ENCODE peak calls at places on chromosome 18, in ten cellular contexts. One of them, this sample, is unnamed.

GRCh38 chr18:3855961-3856360 is 406.0 kb downstream of the TGIF1 start:
- DNase-seq in ovary: no peak
- DNase-seq in heart left ventricle: no peak
- DNase-seq in HepG2: no peak
- DNase-seq in A549: no peak
- DNase-seq in uterus: no peak
- DNase-seq in IMR-90: no peak
- DNase-seq in spleen: no peak
- DNase-seq in tibial nerve: no peak
- DNase-seq in NB4: no peak
- DNase-seq in this sample: no peak

GRCh38 chr18:22564036-22564435 is 146.3 kb upstream of the CTAGE1 start:
- DNase-seq in HepG2: no peak
- DNase-seq in heart left ventricle: no peak
- DNase-seq in IMR-90: peak
- DNase-seq in tibial nerve: no peak
- DNase-seq in ovary: no peak
- DNase-seq in uterus: no peak
- DNase-seq in spleen: no peak
- DNase-seq in A549: no peak
- DNase-seq in NB4: no peak
- DNase-seq in this sample: no peak

GRCh38 chr18:56210466-56210865 is 427.9 kb downstream of the TXNL1 start:
- DNase-seq in spleen: no peak
- DNase-seq in ovary: no peak
- DNase-seq in A549: no peak
- DNase-seq in NB4: no peak
- DNase-seq in uterus: no peak
- DNase-seq in heart left ventricle: no peak
- DNase-seq in HepG2: no peak
- DNase-seq in tibial nerve: no peak
- DNase-seq in IMR-90: no peak
- DNase-seq in this sample: no peak

GRCh38 chr18:50080932-50081560 is 113.9 kb downstream of the MYO5B start:
- DNase-seq in heart left ventricle: no peak
- DNase-seq in HepG2: peak
- DNase-seq in NB4: no peak
- DNase-seq in tibial nerve: no peak
- DNase-seq in A549: no peak
- DNase-seq in IMR-90: no peak
- DNase-seq in ovary: no peak
- DNase-seq in spleen: no peak
- DNase-seq in uterus: no peak
- DNase-seq in this sample: no peak

GRCh38 chr18:34222396-34223163 is 2.1 kb downstream of the NOL4 start:
- DNase-seq in HepG2: no peak
- DNase-seq in A549: no peak
- DNase-seq in NB4: no peak
- DNase-seq in ovary: no peak
- DNase-seq in tibial nerve: no peak
- DNase-seq in spleen: peak
- DNase-seq in IMR-90: no peak
- DNase-seq in heart left ventricle: peak
- DNase-seq in uterus: no peak
- DNase-seq in this sample: no peak

GRCh38 chr18:3448845-3449701 is 899 bp upstream of the TGIF1 start:
- DNase-seq in uterus: peak
- DNase-seq in A549: peak
- DNase-seq in HepG2: peak
- DNase-seq in ovary: peak
- DNase-seq in heart left ventricle: peak
- DNase-seq in NB4: peak
- DNase-seq in IMR-90: peak
- DNase-seq in spleen: peak
- DNase-seq in tibial nerve: peak
- DNase-seq in this sample: peak

GRCh38 chr18:697012-697411 is 15.4 kb downstream of the ENOSF1 start:
- DNase-seq in A549: no peak
- DNase-seq in spleen: no peak
- DNase-seq in ovary: no peak
- DNase-seq in heart left ventricle: no peak
- DNase-seq in tibial nerve: no peak
- DNase-seq in uterus: no peak
- DNase-seq in NB4: no peak
- DNase-seq in HepG2: no peak
- DNase-seq in IMR-90: no peak
- DNase-seq in this sample: no peak

GRCh38 chr18:25648724-25649260 is 296.8 kb upstream of the ZNF521 start:
- DNase-seq in ovary: no peak
- DNase-seq in A549: no peak
- DNase-seq in HepG2: no peak
- DNase-seq in IMR-90: peak
- DNase-seq in NB4: no peak
- DNase-seq in spleen: no peak
- DNase-seq in heart left ventricle: no peak
- DNase-seq in tibial nerve: no peak
- DNase-seq in uterus: no peak
- DNase-seq in this sample: no peak

GRCh38 chr18:54181856-54182612 is 42.4 kb downstream of the MBD2 start:
- DNase-seq in HepG2: no peak
- DNase-seq in ovary: no peak
- DNase-seq in spleen: no peak
- DNase-seq in IMR-90: peak
- DNase-seq in NB4: no peak
- DNase-seq in A549: no peak
- DNase-seq in tibial nerve: no peak
- DNase-seq in heart left ventricle: no peak
- DNase-seq in uterus: no peak
- DNase-seq in this sample: no peak

GRCh38 chr18:39959839-39960238 is 1995.2 kb upstream of the PIK3C3 start:
- DNase-seq in A549: no peak
- DNase-seq in tibial nerve: no peak
- DNase-seq in NB4: no peak
- DNase-seq in IMR-90: no peak
- DNase-seq in uterus: no peak
- DNase-seq in spleen: no peak
- DNase-seq in HepG2: no peak
- DNase-seq in heart left ventricle: no peak
- DNase-seq in ovary: no peak
- DNase-seq in this sample: no peak

GRCh38 chr18:59423251-59423650 is 64.2 kb upstream of the LMAN1 start:
- DNase-seq in HepG2: no peak
- DNase-seq in A549: no peak
- DNase-seq in NB4: no peak
- DNase-seq in heart left ventricle: no peak
- DNase-seq in spleen: no peak
- DNase-seq in uterus: no peak
- DNase-seq in IMR-90: peak
- DNase-seq in tibial nerve: no peak
- DNase-seq in ovary: no peak
- DNase-seq in this sample: no peak

GRCh38 chr18:51196116-51196810 is 1.2 kb downstream of the MEX3C start:
- DNase-seq in A549: no peak
- DNase-seq in uterus: peak
- DNase-seq in ovary: peak
- DNase-seq in heart left ventricle: peak
- DNase-seq in NB4: peak
- DNase-seq in IMR-90: peak
- DNase-seq in spleen: peak
- DNase-seq in tibial nerve: peak
- DNase-seq in HepG2: no peak
- DNase-seq in this sample: peak

GRCh38 chr18:62741118-62741566 is 25.8 kb downstream of the PHLPP1 start:
- DNase-seq in ovary: no peak
- DNase-seq in HepG2: peak
- DNase-seq in NB4: peak
- DNase-seq in tibial nerve: peak
- DNase-seq in uterus: peak
- DNase-seq in heart left ventricle: no peak
- DNase-seq in spleen: no peak
- DNase-seq in A549: peak
- DNase-seq in IMR-90: peak
- DNase-seq in this sample: peak

GRCh38 chr18:61502472-61502871 is 169.2 kb downstream of the CDH20 start:
- DNase-seq in uterus: peak
- DNase-seq in HepG2: peak
- DNase-seq in heart left ventricle: no peak
- DNase-seq in NB4: peak
- DNase-seq in A549: peak
- DNase-seq in tibial nerve: peak
- DNase-seq in ovary: no peak
- DNase-seq in IMR-90: peak
- DNase-seq in spleen: no peak
- DNase-seq in this sample: peak

GRCh38 chr18:61842146-61842545 is 50.7 kb downstream of the RNF152 start:
- DNase-seq in spleen: no peak
- DNase-seq in uterus: no peak
- DNase-seq in A549: no peak
- DNase-seq in HepG2: no peak
- DNase-seq in tibial nerve: no peak
- DNase-seq in IMR-90: no peak
- DNase-seq in ovary: no peak
- DNase-seq in heart left ventricle: no peak
- DNase-seq in NB4: no peak
- DNase-seq in this sample: no peak

DNA sequence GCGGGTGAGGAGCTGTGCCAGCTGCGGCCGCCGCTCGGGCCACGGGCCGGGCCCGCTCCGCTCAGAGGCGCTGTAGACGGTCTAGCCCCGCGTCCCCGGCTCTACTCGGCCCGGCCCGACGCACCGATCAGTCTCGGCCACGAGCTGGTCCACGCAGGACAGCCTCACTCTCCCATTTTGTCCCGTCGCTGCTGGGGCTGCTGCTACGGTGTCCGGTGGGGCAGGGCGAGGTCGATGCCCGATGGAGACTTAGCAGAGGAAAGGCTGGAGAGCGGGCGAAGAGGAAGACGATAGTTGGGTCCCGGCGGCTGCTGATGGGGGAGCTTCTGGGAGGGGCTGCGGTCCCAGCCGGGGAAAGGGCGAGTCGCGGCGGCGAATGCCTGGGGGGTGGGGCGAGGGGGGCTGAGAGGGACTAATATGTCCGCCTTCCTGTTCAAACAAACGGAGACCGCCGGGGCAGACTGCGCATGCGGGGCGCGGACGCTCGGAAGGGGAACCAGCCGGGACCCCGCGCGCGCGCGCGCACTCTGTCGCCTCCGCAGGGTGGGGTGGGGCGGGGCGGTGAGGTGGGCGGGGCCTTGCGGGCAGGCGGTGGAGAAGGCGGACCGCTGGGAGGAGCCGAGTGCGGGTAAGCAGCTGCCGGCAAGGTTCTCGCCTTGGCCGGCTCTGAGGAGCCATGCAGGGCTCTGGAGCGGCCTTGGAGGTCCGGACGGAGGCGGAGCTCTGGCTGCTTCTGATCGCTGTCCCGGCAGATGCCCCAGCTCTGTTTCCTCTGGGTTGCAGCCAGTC is at the start of gene ROCK1:
- DNase-seq in spleen: peak
- DNase-seq in ovary: peak
- DNase-seq in tibial nerve: peak
- DNase-seq in HepG2: peak
- DNase-seq in NB4: peak
- DNase-seq in uterus: peak
- DNase-seq in heart left ventricle: peak
- DNase-seq in A549: peak
- DNase-seq in IMR-90: peak
- DNase-seq in this sample: peak
- TF ChIP-seq POLR2A in spleen: peak
- TF ChIP-seq POLR2A in ovary: peak
- TF ChIP-seq POLR2A in tibial nerve: peak
- TF ChIP-seq POLR2A in HepG2: no peak
- TF ChIP-seq POLR2A in NB4: no peak
- TF ChIP-seq POLR2A in uterus: peak
- TF ChIP-seq POLR2A in heart left ventricle: no peak
- TF ChIP-seq POLR2A in A549: peak
- TF ChIP-seq POLR2A in IMR-90: peak
- TF ChIP-seq POLR2A in this sample: peak

DNA sequence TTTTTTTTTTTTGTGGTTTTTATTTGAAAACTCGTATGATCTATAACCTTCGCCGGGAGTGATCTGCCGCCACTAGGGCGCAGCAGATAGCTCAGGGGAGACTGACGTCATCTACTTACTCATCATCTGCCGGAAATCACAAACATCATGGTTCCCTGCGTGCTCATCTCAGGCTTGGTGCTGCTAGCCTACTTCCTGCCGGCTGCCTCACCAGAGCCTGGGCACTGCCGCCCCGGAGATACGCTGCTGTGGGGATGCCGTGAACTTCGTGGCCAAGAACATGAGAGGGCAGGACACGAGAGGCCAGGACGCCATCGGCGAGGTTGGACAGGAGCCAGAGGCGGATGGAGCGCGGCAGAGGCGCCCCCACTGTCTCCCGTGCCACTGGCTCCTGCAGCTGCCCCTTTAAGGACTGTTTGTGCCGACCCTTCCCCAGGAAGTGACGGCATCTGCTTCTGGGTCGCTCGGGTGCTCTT is 68.8 kb downstream of the DOK6 start:
- DNase-seq in HepG2: no peak
- DNase-seq in IMR-90: no peak
- DNase-seq in spleen: no peak
- DNase-seq in uterus: no peak
- DNase-seq in tibial nerve: no peak
- DNase-seq in A549: peak
- DNase-seq in heart left ventricle: peak
- DNase-seq in ovary: no peak
- DNase-seq in NB4: peak
- DNase-seq in this sample: no peak
- TF ChIP-seq CTCF in HepG2: peak
- TF ChIP-seq CTCF in IMR-90: peak
- TF ChIP-seq CTCF in spleen: no peak
- TF ChIP-seq CTCF in uterus: no peak
- TF ChIP-seq CTCF in tibial nerve: no peak
- TF ChIP-seq CTCF in A549: peak
- TF ChIP-seq CTCF in heart left ventricle: peak
- TF ChIP-seq CTCF in ovary: no peak
- TF ChIP-seq CTCF in NB4: peak
- TF ChIP-seq CTCF in this sample: no peak

GRCh38 chr18:9017170-9017899 is 85.2 kb upstream of the NDUFV2 start:
- DNase-seq in uterus: peak
- DNase-seq in ovary: peak
- DNase-seq in IMR-90: peak
- DNase-seq in tibial nerve: peak
- DNase-seq in HepG2: peak
- DNase-seq in NB4: peak
- DNase-seq in heart left ventricle: peak
- DNase-seq in spleen: peak
- DNase-seq in A549: peak
- DNase-seq in this sample: peak
- TF ChIP-seq POLR2A in uterus: no peak
- TF ChIP-seq POLR2A in ovary: no peak
- TF ChIP-seq POLR2A in IMR-90: peak
- TF ChIP-seq POLR2A in tibial nerve: no peak
- TF ChIP-seq POLR2A in HepG2: no peak
- TF ChIP-seq POLR2A in NB4: no peak
- TF ChIP-seq POLR2A in heart left ventricle: no peak
- TF ChIP-seq POLR2A in spleen: no peak
- TF ChIP-seq POLR2A in A549: no peak
- TF ChIP-seq POLR2A in this sample: no peak

DNA sequence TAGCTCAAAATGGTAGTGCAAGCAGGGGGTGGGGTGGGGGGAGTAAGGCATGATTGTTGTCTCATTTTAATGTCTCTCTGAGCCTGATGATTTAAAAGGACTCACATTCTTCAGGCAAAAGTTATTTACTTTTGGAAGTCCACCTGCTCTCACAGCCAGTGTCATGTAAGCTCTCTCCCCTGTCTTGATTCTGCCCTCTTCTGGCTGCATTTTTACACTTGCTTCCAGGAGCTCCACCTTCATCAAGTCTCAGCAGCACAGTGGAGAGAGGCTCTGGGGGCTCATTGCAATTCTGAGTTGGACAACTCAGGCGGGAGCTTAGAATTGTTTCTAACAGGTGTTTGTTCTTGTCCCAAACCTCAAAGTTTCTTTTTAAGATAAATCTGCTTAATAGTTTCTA is 39.2 kb downstream of the GNAL start:
- DNase-seq in IMR-90: no peak
- DNase-seq in NB4: peak
- DNase-seq in uterus: no peak
- DNase-seq in A549: peak
- DNase-seq in heart left ventricle: no peak
- DNase-seq in ovary: no peak
- DNase-seq in tibial nerve: no peak
- DNase-seq in spleen: no peak
- DNase-seq in HepG2: peak
- DNase-seq in this sample: no peak
- TF ChIP-seq CTCF in IMR-90: no peak
- TF ChIP-seq CTCF in NB4: peak
- TF ChIP-seq CTCF in uterus: no peak
- TF ChIP-seq CTCF in A549: peak
- TF ChIP-seq CTCF in heart left ventricle: peak
- TF ChIP-seq CTCF in ovary: no peak
- TF ChIP-seq CTCF in tibial nerve: no peak
- TF ChIP-seq CTCF in spleen: no peak
- TF ChIP-seq CTCF in HepG2: peak
- TF ChIP-seq CTCF in this sample: no peak